ENCODE peak calls at places on chromosomes 7 and 10, in ten cellular contexts. I is A172; E is AG09319; P is nephron progenitor cell; H is activated CD4-positive, alpha-beta T cell treated with anti-CD3 and anti-CD28 coated beads for 1 hour; M is brain microvascular endothelial cell; J is activated effector memory CD4-positive, alpha-beta T cell treated with anti-CD3 and anti-CD28 coated beads, Interleukin-2, amount 50 U/mL, for 16 hours; D is Calu3; L is stimulated activated CD4-positive, alpha-beta T cell treated with anti-CD3 and anti-CD28 coated beads, Interleukin-1b, Interleukin-23, amount 100 ng/mL, for 24 hours; V is activated T-helper 1 cell treated with anti-CD3 and anti-CD28 coated beads, Interleukin-12 subunit alpha, Interleukin-12 subunit beta, Interleukin-2, Interleukin-4 antibody, amounts not matched to agents 30 ng/mL and 10 ng/mL and 1 ng/mL, durations not matched to agents 14 hours and 24 hours and 36 hours. X is an unnamed sample.

GRCh38 chr7:5234852-5235831 is 45.1 kb downstream of the WIPI2 start:
- DNase-seq in M (no peak), L (no peak), V (no peak), I (peak; percentile 51), D (peak; percentile 22), H (no peak), P (no peak), E (no peak), J (no peak), X (no peak)

GRCh38 chr10:80168679-80169380 is 36.3 kb downstream of the PLAC9 start:
- DNase-seq in L (no peak), I (no peak), J (peak; percentile 75), E (no peak), D (peak; percentile 60), H (no peak), M (no peak), P (no peak), V (no peak), X (no peak)

GRCh38 chr10:122089343-122090015 is 100.5 kb downstream of the TACC2 start:
- DNase-seq in L (no peak), D (no peak), J (no peak), I (no peak), M (no peak), P (no peak), E (no peak), V (no peak), H (no peak), X (no peak)

GRCh38 chr10:17504547-17505245 is 50.3 kb upstream of the ST8SIA6 start:
- DNase-seq in V (no peak), H (no peak), E (no peak), D (no peak), I (peak; percentile 82), J (no peak), L (no peak), M (peak; percentile 84), P (no peak), X (no peak)

GRCh38 chr10:124222298-124223000 is 129.1 kb upstream of the CHST15 start:
- DNase-seq in J (peak; percentile 61), V (no peak), M (peak; percentile 1), I (no peak), H (no peak), D (no peak), P (no peak), E (no peak), L (no peak), X (no peak)

GRCh38 chr7:68470836-68471235 is 1127.4 kb upstream of the AUTS2 start:
- DNase-seq in L (no peak), P (no peak), E (no peak), V (no peak), D (no peak), H (no peak), J (no peak), M (no peak), I (peak; percentile 76), X (no peak)

GRCh38 chr7:121966538-121967332 is 93.8 kb downstream of the PTPRZ1 start:
- DNase-seq in E (no peak), L (no peak), P (no peak), D (no peak), V (no peak), M (no peak), I (no peak), J (no peak), H (no peak), X (no peak)

GRCh38 chr7:44547536-44548221 is 6.5 kb upstream of the NPC1L1 start:
- DNase-seq in L (no peak), D (no peak), E (no peak), M (peak; percentile 48), J (no peak), V (no peak), P (no peak), I (no peak), H (no peak), X (no peak)

GRCh38 chr7:13106513-13106912 is 419.1 kb downstream of the ARL4A start:
- DNase-seq in I (no peak), J (no peak), M (no peak), H (no peak), L (no peak), P (no peak), V (no peak), E (no peak), D (no peak), X (no peak)

GRCh38 chr7:131438969-131439368 is 111.3 kb downstream of the MKLN1 start:
- DNase-seq in J (no peak), V (no peak), H (no peak), L (no peak), E (no peak), P (no peak), M (no peak), I (no peak), D (no peak), X (no peak)

GRCh38 chr7:149725426-149725821 is 48.0 kb downstream of the ZNF467 start:
- DNase-seq in L (no peak), P (no peak), J (peak; percentile 22), I (no peak), M (no peak), D (no peak), V (no peak), E (no peak), H (no peak), X (no peak)

GRCh38 chr7:7212612-7213011 is 30.3 kb downstream of the C1GALT1 start:
- DNase-seq in D (no peak), H (no peak), P (no peak), J (no peak), V (no peak), L (no peak), I (no peak), E (no peak), M (peak; percentile 8), X (no peak)

GRCh38 chr10:76001019-76001418 is 569.6 kb downstream of the LRMDA start:
- DNase-seq in D (no peak), P (no peak), I (no peak), V (no peak), M (peak; percentile 11), H (no peak), J (no peak), E (no peak), L (no peak), X (no peak)

GRCh38 chr10:77877461-77878344 is 48.9 kb downstream of the DLG5 start:
- DNase-seq in E (no peak), I (peak; percentile 52), J (no peak), H (no peak), V (no peak), L (no peak), D (no peak), M (peak; percentile 44), P (peak; percentile 63), X (no peak)

GRCh38 chr10:69896601-69897000 is 94.9 kb downstream of the COL13A1 start:
- DNase-seq in H (no peak), D (no peak), M (no peak), P (no peak), J (no peak), V (no peak), I (no peak), E (no peak), L (no peak), X (no peak)

GRCh38 chr10:5831446-5831782 is 18.2 kb upstream of the GDI2 start:
- DNase-seq in P (no peak), J (no peak), M (no peak), V (no peak), E (no peak), L (no peak), D (no peak), H (no peak), I (no peak), X (no peak)

GRCh38 chr7:115099906-115100305 is 178.0 kb downstream of the MDFIC start:
- DNase-seq in H (no peak), L (no peak), D (peak; percentile 11), E (no peak), P (no peak), M (peak; percentile 77), I (peak; percentile 69), J (no peak), V (no peak), X (no peak)

GRCh38 chr10:19713800-19714525 is 102.3 kb upstream of the PLXDC2 start:
- DNase-seq in V (no peak), L (no peak), H (no peak), I (no peak), J (no peak), P (no peak), M (no peak), E (no peak), D (no peak), X (no peak)

GRCh38 chr7:91293136-91293535 is 28.9 kb downstream of the FZD1 start:
- DNase-seq in P (no peak), J (no peak), M (no peak), I (no peak), H (no peak), L (no peak), E (no peak), D (no peak), V (no peak), X (no peak)

GRCh38 chr10:17029581-17030271 is 99.9 kb downstream of the CUBN start:
- DNase-seq in L (peak; percentile 69), V (peak; percentile 72), H (peak; percentile 68), D (peak; percentile 16), I (peak; percentile 93), P (no peak), E (no peak), J (peak; percentile 94), M (peak; percentile 93), X (no peak)

GRCh38 chr10:48215148-48215982 is 59.1 kb downstream of the FRMPD2 start:
- DNase-seq in I (peak; percentile 18), P (peak; percentile 75), D (peak; percentile 73), V (peak; percentile 9), E (no peak), M (peak; percentile 37), H (no peak), L (peak; percentile 20), J (no peak), X (peak; percentile 53)

GRCh38 chr7:58086461-58086860 is 636.5 kb downstream of the ZNF716 start:
- DNase-seq in E (no peak), J (no peak), M (no peak), L (no peak), V (no peak), D (no peak), P (no peak), H (no peak), I (no peak), X (no peak)

GRCh38 chr7:144853542-144853941 is 17.7 kb upstream of the TPK1 start:
- DNase-seq in I (no peak), D (no peak), V (no peak), H (no peak), J (no peak), M (no peak), L (no peak), E (no peak), P (no peak), X (no peak)

GRCh38 chr10:51302316-51302715 is 228.0 kb downstream of the PRKG1 start:
- DNase-seq in E (no peak), L (no peak), D (no peak), P (no peak), H (no peak), J (no peak), I (no peak), V (no peak), M (no peak), X (no peak)

GRCh38 chr7:76267107-76267834 is 35.2 kb upstream of the HSPB1 start:
- DNase-seq in M (no peak), D (no peak), I (no peak), V (no peak), L (no peak), H (no peak), E (no peak), P (peak; percentile 71), J (no peak), X (no peak)

GRCh38 chr10:119412244-119412750 is 130.2 kb downstream of the RGS10 start:
- DNase-seq in M (no peak), I (peak; percentile 55), J (no peak), P (peak; percentile 32), V (no peak), L (no peak), D (peak; percentile 16), E (no peak), H (no peak), X (no peak)

GRCh38 chr10:14259696-14260595 is 70.8 kb downstream of the FRMD4A start:
- DNase-seq in L (no peak), D (no peak), P (no peak), E (peak; percentile 29), H (no peak), M (peak; percentile 85), I (peak; percentile 80), V (no peak), J (no peak), X (no peak)

GRCh38 chr7:29330136-29330535 is 135.6 kb downstream of the CHN2 start:
- DNase-seq in D (no peak), L (no peak), V (no peak), M (no peak), H (no peak), E (no peak), J (no peak), P (no peak), I (no peak), X (no peak)